ENCODE peak calls at places on chromosomes 5 and 9, in ten cellular contexts. T, J, X, Y, F, Z, E, I, A and S are unnamed samples.

GRCh38 chr5:116532762-116533525 is 41.7 kb downstream of the SEMA6A start:
- DNase-seq in T (no peak), J (no peak), X (no peak), Y (no peak), F (no peak), Z (no peak), E (no peak), I (no peak), A (peak), S (no peak)

GRCh38 chr5:73201547-73202513 is 28.8 kb downstream of the TMEM174 start:
- DNase-seq in T (peak), J (peak), X (peak), Y (no peak), F (peak), Z (no peak), E (peak), I (peak), A (no peak), S (peak)

GRCh38 chr5:21895766-21896165 is 957.4 kb downstream of the CDH12 start:
- DNase-seq in T (no peak), J (no peak), X (no peak), Y (no peak), F (no peak), Z (no peak), E (no peak), I (no peak), A (no peak), S (no peak)

GRCh38 chr5:91362935-91363334 is 20.2 kb downstream of the ARRDC3 start:
- DNase-seq in T (no peak), J (no peak), X (no peak), Y (no peak), F (no peak), Z (no peak), E (no peak), I (no peak), A (no peak), S (no peak)

GRCh38 chr9:114006931-114007691 is 71.0 kb downstream of the AMBP start:
- DNase-seq in T (no peak), J (no peak), X (no peak), Y (no peak), F (no peak), Z (no peak), E (no peak), I (no peak), A (no peak), S (no peak)

GRCh38 chr9:96140401-96141180 is 161.4 kb downstream of the HSD17B3 start:
- DNase-seq in T (no peak), J (peak), X (peak), Y (no peak), F (no peak), Z (no peak), E (no peak), I (no peak), A (no peak), S (no peak)

GRCh38 chr5:132414634-132415377 is 45.3 kb downstream of the SLC22A5 start:
- DNase-seq in T (no peak), J (no peak), X (peak), Y (no peak), F (peak), Z (no peak), E (no peak), I (peak), A (no peak), S (peak)

GRCh38 chr5:80116465-80116864 is 81.3 kb downstream of the THBS4 start:
- DNase-seq in T (no peak), J (no peak), X (no peak), Y (no peak), F (no peak), Z (no peak), E (no peak), I (no peak), A (no peak), S (no peak)

GRCh38 chr5:152332696-152333095 is 72.4 kb downstream of the NMUR2 start:
- DNase-seq in T (no peak), J (no peak), X (no peak), Y (no peak), F (no peak), Z (no peak), E (no peak), I (no peak), A (no peak), S (no peak)

GRCh38 chr9:127667127-127667844 is 39.5 kb upstream of the CFAP157 start:
- DNase-seq in T (no peak), J (no peak), X (peak), Y (no peak), F (no peak), Z (no peak), E (no peak), I (no peak), A (no peak), S (no peak)

GRCh38 chr5:91235194-91235793 is 147.8 kb downstream of the ARRDC3 start:
- DNase-seq in T (no peak), J (no peak), X (peak), Y (no peak), F (no peak), Z (no peak), E (no peak), I (no peak), A (no peak), S (no peak)

GRCh38 chr5:13625616-13626198 is 318.8 kb downstream of the DNAH5 start:
- DNase-seq in T (no peak), J (no peak), X (no peak), Y (no peak), F (peak), Z (no peak), E (no peak), I (no peak), A (no peak), S (no peak)

GRCh38 chr9:108786756-108787663 is 68.8 kb downstream of the ACTL7B start:
- DNase-seq in T (no peak), J (no peak), X (peak), Y (peak), F (peak), Z (no peak), E (no peak), I (no peak), A (no peak), S (peak)